ENCODE peak calls at places on chromosomes 6 and 20, in five cellular contexts. G, H, Y, P and L are unnamed samples.

GRCh38 chr6:81023007-81023582 is 729.4 kb downstream of the TENT5A start:
- DNase-seq in G (no peak), H (no peak), Y (peak), P (no peak), L (no peak)

GRCh38 chr6:76275746-76276145 is 203.3 kb upstream of the IMPG1 start:
- DNase-seq in G (no peak), H (no peak), Y (no peak), P (no peak), L (no peak)

GRCh38 chr6:34587851-34588250 is 31.7 kb upstream of the SPDEF start:
- DNase-seq in G (no peak), H (no peak), Y (no peak), P (no peak), L (no peak)

GRCh38 chr6:84872996-84873395 is 108.6 kb upstream of the TBX18 start:
- DNase-seq in G (no peak), H (no peak), Y (no peak), P (no peak), L (no peak)

GRCh38 chr6:47343631-47344421 is 34.1 kb upstream of the TNFRSF21 start:
- DNase-seq in G (no peak), H (no peak), Y (no peak), P (no peak), L (no peak)

GRCh38 chr6:157727629-157728182 is 95.3 kb upstream of the SNX9 start:
- DNase-seq in G (no peak), H (no peak), Y (no peak), P (no peak), L (no peak)

GRCh38 chr6:89048985-89049384 is 31.6 kb upstream of the PNRC1 start:
- DNase-seq in G (no peak), H (no peak), Y (peak), P (no peak), L (no peak)

GRCh38 chr20:58524814-58525213 is 9.6 kb upstream of the APCDD1L start:
- DNase-seq in G (peak), H (no peak), Y (peak), P (no peak), L (no peak)

GRCh38 chr20:48695738-48696137 is 132.1 kb downstream of the PREX1 start:
- DNase-seq in G (no peak), H (no peak), Y (no peak), P (no peak), L (no peak)

GRCh38 chr6:82917346-82918064 is 148.1 kb downstream of the UBE3D start:
- DNase-seq in G (no peak), H (no peak), Y (peak), P (no peak), L (no peak)